ENCODE peak calls at places on chromosomes 16 and 17, in seven cellular contexts. L, R, P, W, K, A and N are unnamed samples.

GRCh38 chr17:1949754-1950153 is 75.4 kb downstream of the RTN4RL1 start:
- DNase-seq in P (no peak), A (no peak), W (no peak), K (no peak), R (no peak), L (no peak), N (no peak)

GRCh38 chr17:55931448-55931847 is 180.6 kb downstream of the PCTP start:
- DNase-seq in K (no peak), A (no peak), P (no peak), W (no peak), L (no peak), R (no peak), N (no peak)

GRCh38 chr17:77782611-77783010 is 175.9 kb upstream of the TNRC6C start:
- DNase-seq in W (no peak), L (no peak), P (no peak), K (no peak), A (no peak), R (no peak), N (no peak)

GRCh38 chr17:30236807-30237206 is 1.3 kb upstream of the SLC6A4 start:
- DNase-seq in R (no peak), A (peak), P (peak), L (peak), W (peak), K (peak), N (no peak)

GRCh38 chr16:630815-631405 is at the start of gene WFIKKN1:
- DNase-seq in P (no peak), R (no peak), A (no peak), W (no peak), K (peak), L (no peak), N (no peak)

GRCh38 chr17:11628374-11628773 is 30.1 kb downstream of the DNAH9 start:
- DNase-seq in W (no peak), R (no peak), P (no peak), A (no peak), K (no peak), L (no peak), N (no peak)

GRCh38 chr16:54193656-54194007 is 93.0 kb downstream of the IRX3 start:
- DNase-seq in L (peak), K (peak), P (peak), W (peak), R (peak), A (peak), N (peak)

GRCh38 chr17:67139289-67139688 is 94.9 kb downstream of the CACNG1 start:
- DNase-seq in K (no peak), R (no peak), P (no peak), L (no peak), A (no peak), W (no peak), N (no peak)

GRCh38 chr17:15364615-15365014 is 23.2 kb upstream of the TEKT3 start:
- DNase-seq in W (no peak), L (no peak), R (no peak), P (no peak), A (no peak), K (no peak), N (no peak)

GRCh38 chr17:63455417-63455816 is 9.3 kb upstream of the CYB561 start:
- DNase-seq in A (no peak), L (no peak), R (no peak), P (peak), W (no peak), K (no peak), N (no peak)

GRCh38 chr17:14737984-14738651 is 437.2 kb downstream of the HS3ST3B1 start:
- DNase-seq in A (no peak), W (peak), P (no peak), K (peak), R (peak), L (peak), N (peak)

GRCh38 chr17:17669081-17669850 is 12.0 kb upstream of the RAI1 start:
- DNase-seq in L (no peak), K (no peak), A (no peak), R (no peak), W (no peak), P (no peak), N (no peak)

GRCh38 chr17:77438241-77439204 is 297.8 kb downstream of the SEC14L1 start:
- DNase-seq in A (no peak), R (no peak), L (no peak), P (no peak), W (no peak), K (no peak), N (no peak)

GRCh38 chr16:53893731-53894435 is 189.9 kb downstream of the FTO start:
- DNase-seq in R (no peak), W (no peak), A (no peak), P (peak), K (no peak), L (peak), N (peak)

GRCh38 chr17:20094777-20095176 is 85.6 kb downstream of the SPECC1 start:
- DNase-seq in W (no peak), R (no peak), L (no peak), K (no peak), P (no peak), A (no peak), N (no peak)

GRCh38 chr17:1270210-1271019 is at the start of gene BHLHA9:
- DNase-seq in L (no peak), P (no peak), A (no peak), K (no peak), W (no peak), R (no peak), N (no peak)

GRCh38 chr17:8466466-8466865 is 30.8 kb downstream of the NDEL1 start:
- DNase-seq in L (no peak), R (no peak), W (no peak), A (no peak), P (no peak), K (no peak), N (peak)

GRCh38 chr16:62077998-62078397 is 41.8 kb upstream of the CDH8 start:
- DNase-seq in A (peak), L (no peak), R (no peak), K (peak), W (no peak), P (no peak), N (no peak)

GRCh38 chr16:67883872-67884261 is 818 bp upstream of the NRN1L start:
- DNase-seq in A (peak), P (peak), K (peak), R (no peak), W (peak), L (peak), N (no peak)

GRCh38 chr17:77211681-77212080 is 70.9 kb downstream of the SEC14L1 start:
- DNase-seq in K (no peak), R (peak), A (no peak), P (no peak), L (no peak), W (no peak), N (no peak)

GRCh38 chr16:3050487-3050886 is 4.1 kb downstream of the MMP25 start:
- DNase-seq in L (no peak), R (no peak), W (no peak), K (no peak), P (no peak), A (no peak), N (no peak)
- TF ChIP-seq CTCF in L (no peak), R (no peak), W (no peak), K (no peak), P (no peak), A (no peak), N (no peak)

GRCh38 chr17:81169870-81170309 is 3.9 kb upstream of the AATK start:
- DNase-seq in A (no peak), P (no peak), K (no peak), R (no peak), W (no peak), L (no peak), N (no peak)
- TF ChIP-seq CTCF in A (no peak), P (no peak), K (no peak), R (no peak), W (no peak), L (no peak), N (no peak)

GRCh38 chr16:30901201-30902069 is 5.0 kb downstream of the CTF1 start:
- DNase-seq in K (no peak), P (no peak), R (no peak), A (no peak), L (no peak), W (no peak), N (no peak)

GRCh38 chr16:30900588-30900987 is 4.2 kb downstream of the CTF1 start:
- DNase-seq in W (no peak), A (no peak), K (no peak), P (no peak), L (no peak), R (no peak), N (no peak)

GRCh38 chr16:30903596-30903995 is 7.2 kb downstream of the CTF1 start:
- DNase-seq in K (no peak), P (peak), W (peak), L (no peak), A (no peak), R (no peak), N (no peak)

GRCh38 chr16:30903002-30903401 is 6.6 kb downstream of the CTF1 start:
- DNase-seq in K (no peak), L (no peak), P (no peak), A (no peak), W (no peak), R (no peak), N (no peak)

GRCh38 chr16:30902070-30902972 is 5.9 kb downstream of the CTF1 start:
- DNase-seq in W (peak), P (peak), R (no peak), A (peak), L (peak), K (peak), N (no peak)
- TF ChIP-seq CTCF in W (no peak), P (peak), R (peak), A (peak), L (peak), K (no peak), N (no peak)

DNA sequence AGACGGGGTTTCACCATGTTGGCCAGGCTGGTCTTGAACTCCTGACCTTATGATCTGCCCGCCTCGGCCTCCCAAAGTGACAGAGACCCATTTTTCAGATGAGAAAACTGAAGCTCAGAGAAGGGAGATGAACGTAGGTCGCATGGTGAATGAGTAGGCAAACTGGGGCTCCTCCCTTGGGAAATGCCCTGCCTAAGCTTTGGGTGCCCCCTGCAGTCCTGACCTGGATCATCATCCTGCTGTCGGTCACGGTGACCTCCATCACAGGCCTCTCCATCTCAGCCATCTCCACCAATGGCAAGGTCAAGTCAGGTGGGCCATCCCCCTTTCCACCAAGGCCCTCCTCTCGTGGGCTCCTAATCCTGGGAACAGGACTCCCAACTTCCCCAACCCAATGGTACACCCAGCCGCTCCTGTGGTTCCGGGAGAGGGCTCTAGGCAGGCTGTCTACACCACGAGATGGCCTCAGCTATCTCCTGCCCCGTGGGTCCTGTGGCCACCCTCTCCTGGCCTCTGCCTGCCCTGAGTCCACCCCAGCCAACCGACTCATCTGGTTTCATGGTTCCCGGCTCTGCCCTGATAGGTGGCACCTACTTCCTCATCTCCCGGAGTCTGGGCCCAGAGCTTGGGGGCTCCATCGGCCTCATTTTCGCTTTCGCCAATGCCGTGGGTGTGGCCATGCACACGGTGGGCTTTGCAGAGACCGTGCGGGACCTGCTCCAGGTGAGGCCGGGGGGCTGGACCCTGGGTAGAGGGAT is 4.7 kb downstream of the SLC12A3 start:
- DNase-seq in W (no peak), K (no peak), L (no peak), P (no peak), R (no peak), A (peak), N (no peak)
- TF ChIP-seq CTCF in W (no peak), K (no peak), L (no peak), P (peak), R (no peak), A (peak), N (no peak)